ENCODE peak calls at places on chromosome 21, in five cellular contexts. H is Calu3; Z is activated T-helper 1 cell treated with anti-CD3 and anti-CD28 coated beads, Interleukin-2, amount 50 U/mL, for 16 hours; Q is activated CD4-positive, alpha-beta T cell treated with anti-CD3 and anti-CD28 coated beads, Interleukin-2, amount 50 U/mL, for 24 hours; J is stimulated activated CD8-positive, alpha-beta memory T cell treated with anti-CD3 and anti-CD28 coated beads, Interleukin-4, amount 100 ng/mL, for 24 hours. C is an unnamed sample.

GRCh38 chr21:39481886-39482285 is 30.1 kb downstream of the SH3BGR start:
- DNase-seq in Q (no peak), H (no peak), Z (no peak), J (no peak), C (no peak)

GRCh38 chr21:35204850-35205564 is 155.9 kb upstream of the RUNX1 start:
- DNase-seq in J (no peak), Q (no peak), H (no peak), Z (no peak), C (peak; percentile 26)

GRCh38 chr21:45541221-45542039 is 810 bp downstream of the SLC19A1 start:
- DNase-seq in Z (peak; percentile 66), J (peak; percentile 74), H (peak; percentile 64), Q (peak; percentile 58), C (no peak)

GRCh38 chr21:29114765-29115164 is 15.7 kb upstream of the MAP3K7CL start:
- DNase-seq in H (no peak), Q (no peak), Z (no peak), J (no peak), C (peak; percentile 73)

GRCh38 chr21:15293251-15293650 is 228.5 kb upstream of the NRIP1 start:
- DNase-seq in Q (no peak), H (peak; percentile 27), J (no peak), Z (no peak), C (peak; percentile 71)

GRCh38 chr21:15219866-15220265 is 155.1 kb upstream of the NRIP1 start:
- DNase-seq in Z (no peak), Q (no peak), J (no peak), H (peak; percentile 5), C (no peak)

GRCh38 chr21:44943005-44943685 is 3.3 kb downstream of the SLX9 start:
- DNase-seq in Q (no peak), Z (no peak), J (no peak), H (no peak), C (no peak)

GRCh38 chr21:44870748-44871495 is 2.6 kb downstream of the PTTG1IP start:
- DNase-seq in J (no peak), Q (no peak), Z (no peak), H (no peak), C (peak; percentile 51)

GRCh38 chr21:17527711-17528110 is 14.9 kb downstream of the CXADR start:
- DNase-seq in H (no peak), J (no peak), Q (no peak), Z (no peak), C (no peak)